ENCODE peak calls at places on chromosomes 13 and 19, in ten cellular contexts. P, C, Y, I, R, G, M, U, B and H are unnamed samples. For H3K27me3, the result is how much of the 10 kb centered on the place peaks cover.

GRCh38 chr13:59332966-59333365 is 830.8 kb downstream of the DIAPH3 start:
- DNase-seq in G (no peak), Y (no peak), U (no peak), M (no peak), R (no peak), P (no peak), C (no peak), I (no peak), B (no peak), H (no peak)

GRCh38 chr19:370641-371330 is 26.2 kb upstream of the MIER2 start:
- DNase-seq in Y (no peak), U (no peak), M (no peak), P (no peak), R (no peak), G (no peak), I (no peak), C (no peak), B (no peak), H (no peak)

GRCh38 chr13:113952151-113952982 is 21.5 kb downstream of the C13orf46 start:
- DNase-seq in B (no peak), C (peak), I (peak), U (no peak), R (no peak), Y (no peak), P (no peak), G (no peak), M (no peak), H (no peak)

GRCh38 chr13:76833465-76833864 is 52.7 kb downstream of the KCTD12 start:
- DNase-seq in P (no peak), I (no peak), M (no peak), B (no peak), R (no peak), G (no peak), U (no peak), C (no peak), Y (no peak), H (no peak)

GRCh38 chr13:47672982-47673670 is 327.9 kb downstream of the SUCLA2 start:
- DNase-seq in U (peak), P (peak), Y (peak), M (no peak), R (no peak), B (no peak), I (peak), C (no peak), G (peak), H (peak)

GRCh38 chr19:33404506-33404905 is 31.0 kb downstream of the CEBPG start:
- DNase-seq in U (peak), P (no peak), M (no peak), B (no peak), R (peak), Y (no peak), I (no peak), C (no peak), G (no peak), H (no peak)

GRCh38 chr19:46728693-46729339 is 11.9 kb upstream of the PRKD2 start:
- DNase-seq in R (peak), M (no peak), Y (no peak), U (no peak), I (peak), P (peak), C (peak), B (peak), G (peak), H (no peak)

GRCh38 chr13:98476538-98476966 is 100.4 kb downstream of the STK24 start:
- DNase-seq in M (no peak), C (no peak), G (no peak), I (peak), U (no peak), P (peak), R (peak), B (no peak), Y (no peak), H (peak)

GRCh38 chr19:12794196-12794921 is 3.1 kb downstream of the JUNB start:
- DNase-seq in P (peak), G (no peak), Y (no peak), M (no peak), B (no peak), R (no peak), U (no peak), I (no peak), C (no peak), H (no peak)

GRCh38 chr13:20923272-20923671 is 20.7 kb upstream of the XPO4 start:
- DNase-seq in Y (no peak), B (no peak), U (no peak), I (no peak), P (no peak), C (no peak), R (no peak), M (no peak), G (no peak), H (no peak)

GRCh38 chr19:52748336-52748950 is 13.6 kb upstream of the ZNF611 start:
- DNase-seq in C (no peak), I (no peak), Y (no peak), M (no peak), G (peak), U (peak), P (peak), B (no peak), R (peak), H (no peak)

GRCh38 chr13:21230516-21230915 is 54.1 kb downstream of the MRPL57 start:
- DNase-seq in R (no peak), U (no peak), C (no peak), M (no peak), B (no peak), P (no peak), G (no peak), I (no peak), Y (no peak), H (no peak)

GRCh38 chr19:38173324-38174041 is 50.5 kb downstream of the DPF1 start:
- DNase-seq in M (no peak), P (peak), U (peak), C (no peak), G (peak), I (peak), B (no peak), Y (no peak), R (no peak), H (no peak)

GRCh38 chr19:32812571-32812970 is 57.0 kb downstream of the SLC7A9 start:
- DNase-seq in M (no peak), B (no peak), R (no peak), G (no peak), P (no peak), Y (no peak), I (no peak), C (no peak), U (no peak), H (no peak)

GRCh38 chr19:13505761-13506549 is at the start of gene CACNA1A:
- DNase-seq in U (no peak), C (peak), P (no peak), G (peak), I (no peak), Y (no peak), B (no peak), M (no peak), R (no peak), H (no peak)

GRCh38 chr19:33813391-33814101 is 16.9 kb downstream of the KCTD15 start:
- DNase-seq in I (no peak), P (no peak), Y (no peak), B (no peak), M (no peak), G (peak), R (peak), C (no peak), U (no peak), H (no peak)

GRCh38 chr13:82330499-82330898 is 1551.8 kb downstream of the SLITRK1 start:
- DNase-seq in B (no peak), C (no peak), P (peak), G (no peak), U (no peak), R (no peak), Y (no peak), M (peak), I (no peak), H (no peak)

GRCh38 chr13:21399741-21400140 is 59.4 kb downstream of the ZDHHC20 start:
- DNase-seq in U (no peak), R (no peak), B (no peak), Y (no peak), C (no peak), M (no peak), G (no peak), I (no peak), P (no peak), H (no peak)

GRCh38 chr13:37656247-37656940 is 57.8 kb upstream of the POSTN start:
- DNase-seq in G (no peak), C (no peak), R (peak), I (no peak), U (no peak), B (no peak), Y (peak), M (no peak), P (peak), H (peak)

GRCh38 chr13:98571955-98572662 is 4.8 kb downstream of the STK24 start:
- DNase-seq in M (no peak), U (peak), R (no peak), P (peak), B (no peak), C (no peak), G (peak), Y (no peak), I (peak), H (peak)

GRCh38 chr13:66405908-66406802 is 824.0 kb downstream of the PCDH9 start:
- DNase-seq in R (no peak), B (no peak), G (no peak), P (peak), U (no peak), C (no peak), Y (peak), I (no peak), M (no peak), H (peak)

GRCh38 chr13:67278230-67278629 is 48.1 kb upstream of the PCDH9 start:
- DNase-seq in I (no peak), P (peak), Y (peak), R (no peak), C (no peak), U (no peak), B (no peak), G (no peak), M (no peak), H (peak)

GRCh38 chr13:25137624-25137892 is 34.5 kb downstream of the AMER2 start:
- DNase-seq in C (no peak), U (no peak), R (no peak), B (no peak), P (no peak), M (no peak), I (no peak), G (no peak), Y (no peak), H (no peak)

GRCh38 chr19:827710-828321 is at the start of gene AZU1:
- DNase-seq in Y (no peak), R (no peak), U (no peak), C (peak), G (no peak), P (peak), M (no peak), B (no peak), I (no peak), H (no peak)

GRCh38 chr13:110711778-110712070 is 1.8 kb upstream of the ING1 start:
- DNase-seq in I (no peak), P (peak), U (no peak), G (no peak), B (no peak), M (no peak), R (no peak), C (no peak), Y (no peak), H (no peak)

GRCh38 chr13:98825659-98826058 is 73.2 kb upstream of the SLC15A1 start:
- DNase-seq in Y (no peak), M (no peak), B (no peak), I (no peak), R (no peak), G (no peak), U (no peak), P (no peak), C (peak), H (no peak)

GRCh38 chr13:94968040-94968756 is 255.9 kb upstream of the SOX21 start:
- DNase-seq in C (peak), G (peak), Y (no peak), M (no peak), R (no peak), B (no peak), I (no peak), U (no peak), P (peak), H (no peak)

GRCh38 chr13:110546933-110547332 is 14.6 kb downstream of the RAB20 start:
- DNase-seq in R (peak), B (peak), U (peak), C (no peak), I (peak), Y (peak), M (no peak), P (peak), G (no peak), H (peak)

GRCh38 chr13:26679411-26679810 is 81.2 kb downstream of the GPR12 start:
- DNase-seq in I (no peak), Y (peak), M (no peak), B (no peak), U (no peak), G (no peak), R (no peak), P (peak), C (no peak), H (peak)

GRCh38 chr13:88623150-88623549 is 952.0 kb downstream of the SLITRK5 start:
- DNase-seq in U (no peak), B (no peak), M (no peak), G (no peak), I (no peak), C (no peak), P (no peak), R (no peak), Y (no peak), H (no peak)

GRCh38 chr13:99310382-99311031 is 3.3 kb upstream of the GPR183 start:
- DNase-seq in R (no peak), B (no peak), C (no peak), G (peak), P (peak), U (no peak), M (no peak), Y (peak), I (no peak), H (peak)

DNA sequence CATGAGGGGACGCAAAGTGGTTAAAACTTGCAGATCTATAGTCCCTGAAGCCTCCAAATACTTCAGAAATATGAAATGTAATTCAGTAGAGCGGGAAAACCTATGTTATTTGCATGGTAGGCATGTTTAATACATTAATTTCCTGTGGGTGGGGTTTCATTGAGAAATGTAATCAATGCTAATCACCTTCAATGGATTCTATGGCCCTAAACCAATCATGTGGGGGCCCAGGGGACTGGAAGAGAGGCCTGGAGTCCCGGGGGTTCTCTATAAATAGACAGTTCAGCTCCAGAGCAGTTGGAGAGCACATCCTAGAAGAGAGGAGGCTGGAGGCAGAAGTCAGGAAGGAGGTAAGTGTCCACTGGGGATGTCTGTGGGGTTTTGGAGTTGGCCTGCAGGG is at the start of gene ZSCAN5C:
- DNase-seq in Y (no peak), I (no peak), G (no peak), P (no peak), R (no peak), C (no peak), M (no peak), U (no peak), B (no peak), H (no peak)
- H3K27me3 ChIP-seq in Y (under half), I (under half), G (under half), P (under half), R (under half), C (under half), M (under half), U (under half), B (under half), H (under half)

DNA sequence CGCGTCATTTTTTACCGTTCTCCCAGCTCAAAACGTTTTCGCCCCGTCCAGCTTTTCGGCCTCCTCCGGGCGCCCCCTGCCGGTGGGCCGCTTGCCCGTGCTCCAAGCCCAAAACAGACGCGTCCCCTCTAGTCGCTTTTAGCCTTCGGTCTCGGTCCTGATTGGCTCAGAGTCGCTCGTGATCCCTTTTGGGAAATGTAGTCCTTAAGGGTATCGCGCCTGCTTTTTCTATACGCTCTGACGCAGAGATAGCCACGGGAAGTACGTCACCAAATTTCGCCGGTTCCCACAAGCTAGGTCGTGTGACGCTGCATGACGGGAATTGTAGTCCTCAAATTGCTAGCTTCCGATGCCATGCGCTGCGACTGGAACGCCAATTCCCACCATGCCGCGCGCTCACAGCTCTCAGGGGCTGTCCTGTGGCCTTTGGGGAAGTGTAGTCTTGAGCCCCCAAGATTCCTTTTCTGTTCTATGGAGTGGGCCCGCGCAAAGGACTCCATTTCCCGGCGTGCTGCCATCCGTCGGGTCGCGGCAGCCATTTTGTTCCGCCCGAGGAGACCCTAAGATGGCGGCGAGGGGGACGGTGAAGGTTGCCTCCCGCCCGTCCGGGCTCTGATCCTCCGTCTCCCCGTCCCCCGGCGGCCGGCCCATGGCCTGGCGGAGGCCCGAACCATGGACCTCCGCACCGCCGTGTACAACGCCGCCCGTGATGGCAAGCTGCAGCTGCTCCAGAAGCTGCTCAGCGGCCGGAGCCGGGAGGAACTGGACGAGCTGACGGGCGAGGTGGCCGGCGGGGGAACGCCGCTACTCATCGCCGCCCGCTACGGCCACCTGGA is at the start of gene FEM1A:
- DNase-seq in G (peak), R (peak), Y (peak), P (peak), B (peak), I (peak), M (peak), U (peak), C (peak), H (peak)
- H3K4me3 ChIP-seq in G (peak), R (peak), Y (peak), P (peak), B (peak), I (peak), M (peak), U (peak), C (peak), H (peak)

GRCh38 chr19:29401712-29402421 is 123.9 kb upstream of the VSTM2B start:
- DNase-seq in M (no peak), I (no peak), B (no peak), G (no peak), R (no peak), U (no peak), C (no peak), P (no peak), Y (no peak), H (no peak)

GRCh38 chr19:29404015-29404414 is 121.8 kb upstream of the VSTM2B start:
- DNase-seq in B (no peak), Y (no peak), M (no peak), I (no peak), G (no peak), U (no peak), R (no peak), C (no peak), P (no peak), H (no peak)

GRCh38 chr19:29400917-29401711 is 124.7 kb upstream of the VSTM2B start:
- DNase-seq in M (no peak), I (no peak), P (no peak), R (no peak), B (no peak), U (no peak), Y (no peak), G (no peak), C (peak), H (no peak)

GRCh38 chr19:29405728-29405995 is 120.1 kb upstream of the VSTM2B start:
- DNase-seq in P (no peak), Y (no peak), G (no peak), U (no peak), R (no peak), M (no peak), C (no peak), B (no peak), I (no peak), H (no peak)

GRCh38 chr19:29404951-29405727 is 120.7 kb upstream of the VSTM2B start:
- DNase-seq in R (peak), P (no peak), C (no peak), I (no peak), B (no peak), U (no peak), Y (no peak), M (no peak), G (no peak), H (no peak)
- H3K27me3 ChIP-seq in R (under half), P (under half), C (under half), I (under half), B (under half), U (under half), Y (under half), M (under half), G (under half), H (under half)

DNA sequence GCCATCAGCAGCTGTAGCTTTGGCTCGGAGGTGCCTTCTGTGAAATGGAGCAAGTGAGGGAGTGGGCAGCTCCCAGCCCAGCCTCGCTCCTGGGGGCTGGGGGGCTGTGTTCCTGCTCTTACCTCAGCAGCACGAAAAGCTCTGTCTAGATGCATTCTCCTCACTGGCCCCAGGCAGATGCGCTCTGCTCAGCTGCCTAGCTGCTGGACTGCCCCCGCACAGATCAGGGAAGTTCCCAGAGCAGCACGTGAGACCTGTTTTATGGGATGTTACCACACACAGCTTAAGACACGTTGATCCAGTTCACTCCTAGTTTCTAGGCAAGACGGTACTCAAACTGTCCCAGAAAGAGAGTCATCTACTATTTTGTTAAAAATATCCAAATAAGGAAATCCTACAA is 13.6 kb downstream of the LCP1 start:
- DNase-seq in C (peak), U (peak), I (peak), R (peak), B (peak), G (no peak), P (no peak), Y (no peak), M (no peak), H (no peak)
- H3K4me3 ChIP-seq in C (no peak), U (no peak), I (no peak), R (no peak), B (no peak), G (no peak), P (no peak), Y (no peak), M (no peak), H (no peak)

GRCh38 chr13:27869436-27870090 is 50.2 kb upstream of the PDX1 start:
- DNase-seq in Y (no peak), B (no peak), G (no peak), M (no peak), P (no peak), I (no peak), R (no peak), U (no peak), C (no peak), H (no peak)

GRCh38 chr13:27868639-27869435 is 51.0 kb upstream of the PDX1 start:
- DNase-seq in U (no peak), G (no peak), Y (no peak), P (peak), B (no peak), R (no peak), M (no peak), C (no peak), I (no peak), H (no peak)
- H3K27me3 ChIP-seq in U (under half), G (under half), Y (under half), P (under half), B (under half), R (under half), M (under half), C (under half), I (under half), H (under half)

GRCh38 chr19:17967258-17968051 is 548 bp downstream of the KCNN1 start:
- DNase-seq in C (no peak), R (no peak), G (peak), P (no peak), B (no peak), M (no peak), Y (no peak), I (no peak), U (no peak), H (no peak)
- H3K4me3 ChIP-seq in C (no peak), R (no peak), G (peak), P (no peak), B (no peak), M (peak), Y (peak), I (no peak), U (no peak), H (no peak)

DNA sequence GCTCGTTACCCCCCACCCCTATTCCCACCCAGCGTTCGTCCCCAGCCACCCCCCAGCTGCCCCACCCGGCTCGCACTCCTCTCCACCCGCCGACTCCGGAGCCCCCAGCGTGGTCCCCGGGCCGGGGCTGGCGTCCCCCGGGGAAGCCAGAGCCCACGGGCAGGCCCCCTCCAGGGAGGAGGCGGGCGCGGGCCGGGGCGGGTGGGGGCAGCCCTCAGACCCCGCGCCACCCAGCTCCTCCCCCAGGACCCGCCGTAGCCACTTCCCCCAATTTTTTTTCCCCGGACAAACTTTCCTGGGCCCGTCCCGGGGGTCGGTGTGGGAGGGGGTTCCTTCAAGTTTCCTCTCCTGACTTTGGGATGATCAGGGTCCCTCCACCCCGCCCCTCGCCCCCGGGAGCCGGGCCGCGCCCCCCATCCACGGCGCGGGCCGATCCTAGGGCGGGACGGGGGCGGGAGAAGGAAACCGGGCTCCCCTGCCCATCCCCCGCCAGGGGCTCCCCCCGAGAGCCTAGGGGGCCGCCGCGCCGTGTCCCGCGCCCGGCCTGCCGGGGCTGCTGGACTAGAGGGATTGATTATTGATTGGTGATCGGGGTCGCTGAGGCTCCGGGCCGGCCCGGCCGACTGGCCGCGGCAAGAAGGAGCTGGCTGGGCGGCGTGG is 927 bp upstream of the TSHZ3 start:
- DNase-seq in P (peak), B (no peak), Y (no peak), G (peak), C (no peak), U (no peak), I (peak), M (no peak), R (peak), H (no peak)
- H3K27me3 ChIP-seq in P (under half), B (under half), Y (under half), G (under half), C (under half), U (under half), I (under half), M (under half), R (under half), H (under half)